ENCODE peak calls at places on chromosomes 11 and 22, in seven cellular contexts. T is Calu3, O is fibroblast of villous mesenchyme, C is fibroblast of the aortic adventitia, K is fibroblast of lung, N is HFFc6, J is WTC11. V is an unnamed sample.

GRCh38 chr11:128328955-128329551 is 258.3 kb downstream of the ETS1 start:
- DNase-seq in T (no peak), O (no peak), C (no peak), K (no peak), N (no peak), J (no peak), V (no peak)

GRCh38 chr11:8671651-8672062 is 10.8 kb downstream of the TRIM66 start:
- DNase-seq in T (no peak), O (peak), C (peak), K (peak), N (no peak), J (no peak), V (no peak)

GRCh38 chr11:2886936-2887335 is 1.4 kb upstream of the CDKN1C start:
- DNase-seq in T (no peak), O (no peak), C (no peak), K (no peak), N (no peak), J (no peak), V (no peak)

GRCh38 chr11:36672815-36673450 is 74.9 kb upstream of the RAG2 start:
- DNase-seq in T (peak), O (peak), C (peak), K (peak), N (peak), J (no peak), V (peak)

GRCh38 chr22:20979940-20980453 is 2.1 kb upstream of the LZTR1 start:
- DNase-seq in T (no peak), O (no peak), C (no peak), K (no peak), N (no peak), J (no peak), V (no peak)

GRCh38 chr11:61541568-61541967 is 33.0 kb downstream of the LRRC10B start:
- DNase-seq in T (no peak), O (peak), C (peak), K (peak), N (peak), J (peak), V (no peak)

GRCh38 chr11:44814881-44815592 is 88.3 kb downstream of the TSPAN18 start:
- DNase-seq in T (no peak), O (peak), C (peak), K (peak), N (no peak), J (no peak), V (no peak)

GRCh38 chr11:123702137-123702536 is 39.3 kb downstream of the ZNF202 start:
- DNase-seq in T (no peak), O (no peak), C (no peak), K (no peak), N (no peak), J (no peak), V (no peak)

GRCh38 chr11:111764621-111765020 is 1.6 kb downstream of the PPP2R1B start:
- DNase-seq in T (no peak), O (peak), C (no peak), K (peak), N (peak), J (no peak), V (no peak)

GRCh38 chr11:73230931-73231330 is 12.8 kb downstream of the P2RY2 start:
- DNase-seq in T (no peak), O (no peak), C (no peak), K (no peak), N (no peak), J (peak), V (no peak)

GRCh38 chr11:118895093-118896039 is 11.7 kb downstream of the CXCR5 start:
- DNase-seq in T (no peak), O (no peak), C (no peak), K (no peak), N (no peak), J (no peak), V (no peak)

GRCh38 chr22:32880906-32881596 is 79.5 kb downstream of the TIMP3 start:
- DNase-seq in T (peak), O (peak), C (peak), K (peak), N (peak), J (no peak), V (peak)

GRCh38 chr11:26993965-26994446 is at the start of gene FIBIN:
- DNase-seq in T (no peak), O (peak), C (peak), K (peak), N (peak), J (peak), V (peak)

GRCh38 chr22:39905686-39906085 is 4.8 kb downstream of the GRAP2 start:
- DNase-seq in T (no peak), O (no peak), C (no peak), K (no peak), N (no peak), J (no peak), V (no peak)

GRCh38 chr11:61080526-61080925 is 21.8 kb upstream of the CD5 start:
- DNase-seq in T (no peak), O (no peak), C (no peak), K (no peak), N (no peak), J (no peak), V (no peak)

GRCh38 chr11:62687508-62688396 is 1.6 kb downstream of the LRRN4CL start:
- DNase-seq in T (no peak), O (no peak), C (no peak), K (no peak), N (no peak), J (peak), V (no peak)

GRCh38 chr11:76661306-76661751 is 9.2 kb downstream of the LRRC32 start:
- DNase-seq in T (no peak), O (no peak), C (no peak), K (no peak), N (no peak), J (no peak), V (no peak)

GRCh38 chr11:15216678-15217077 is 102.0 kb downstream of the INSC start:
- DNase-seq in T (peak), O (no peak), C (no peak), K (no peak), N (no peak), J (peak), V (no peak)

GRCh38 chr22:37627545-37627944 is 11.9 kb upstream of the SH3BP1 start:
- DNase-seq in T (no peak), O (no peak), C (no peak), K (no peak), N (no peak), J (no peak), V (no peak)

GRCh38 chr22:49083607-49084006 is 744.1 kb downstream of the BRD1 start:
- DNase-seq in T (no peak), O (no peak), C (no peak), K (no peak), N (no peak), J (no peak), V (no peak)

GRCh38 chr11:69012092-69013008 is 696 bp downstream of the MRGPRF start:
- DNase-seq in T (no peak), O (peak), C (peak), K (peak), N (peak), J (no peak), V (no peak)

GRCh38 chr11:65491163-65491465 is 7.7 kb upstream of the MALAT1 start:
- DNase-seq in T (no peak), O (peak), C (no peak), K (peak), N (no peak), J (peak), V (no peak)

GRCh38 chr22:33051960-33052839 is 6.0 kb downstream of the SYN3 start:
- DNase-seq in T (no peak), O (no peak), C (no peak), K (no peak), N (no peak), J (no peak), V (no peak)

GRCh38 chr11:47186937-47187681 is 875 bp upstream of the PACSIN3 start:
- DNase-seq in T (peak), O (peak), C (peak), K (peak), N (no peak), J (peak), V (peak)

GRCh38 chr11:44621140-44621681 is 55.7 kb downstream of the CD82 start:
- DNase-seq in T (peak), O (peak), C (peak), K (peak), N (peak), J (peak), V (peak)

GRCh38 chr11:120776683-120777010 is 247.3 kb upstream of the TBCEL start:
- DNase-seq in T (no peak), O (no peak), C (no peak), K (no peak), N (no peak), J (no peak), V (no peak)

GRCh38 chr22:49677495-49677889 is 150.2 kb downstream of the BRD1 start:
- DNase-seq in T (no peak), O (no peak), C (no peak), K (no peak), N (no peak), J (peak), V (no peak)

GRCh38 chr11:34366522-34366921 is 8.7 kb upstream of the ABTB2 start:
- DNase-seq in T (peak), O (no peak), C (peak), K (no peak), N (no peak), J (peak), V (no peak)

GRCh38 chr11:38543311-38543710 is 1945.3 kb upstream of the RAG2 start:
- DNase-seq in T (no peak), O (peak), C (peak), K (peak), N (peak), J (no peak), V (no peak)

GRCh38 chr22:46112405-46112804 is 37.9 kb upstream of the PPARA start:
- DNase-seq in T (no peak), O (no peak), C (no peak), K (no peak), N (no peak), J (no peak), V (no peak)

GRCh38 chr11:111378773-111379499 is at the start of gene POU2AF1:
- DNase-seq in T (no peak), O (no peak), C (peak), K (peak), N (no peak), J (peak), V (no peak)

GRCh38 chr11:105004021-105004420 is 18.9 kb downstream of the CASP5 start:
- DNase-seq in T (no peak), O (peak), C (peak), K (no peak), N (no peak), J (no peak), V (no peak)

GRCh38 chr11:12723410-12724297 is 49.4 kb downstream of the TEAD1 start:
- DNase-seq in T (peak), O (peak), C (peak), K (peak), N (no peak), J (no peak), V (no peak)

GRCh38 chr11:75563978-75564552 is 2.0 kb downstream of the SERPINH1 start:
- DNase-seq in T (no peak), O (peak), C (peak), K (peak), N (peak), J (peak), V (peak)

GRCh38 chr11:19444231-19444630 is 203.5 kb upstream of the E2F8 start:
- DNase-seq in T (no peak), O (peak), C (peak), K (peak), N (no peak), J (no peak), V (no peak)

GRCh38 chr11:125570952-125571351 is 1.7 kb downstream of the EI24 start:
- DNase-seq in T (no peak), O (no peak), C (no peak), K (no peak), N (no peak), J (no peak), V (no peak)

GRCh38 chr11:3609416-3610265 is 32.2 kb downstream of the ART5 start:
- DNase-seq in T (peak), O (peak), C (peak), K (no peak), N (peak), J (no peak), V (peak)

GRCh38 chr22:28542980-28543621 is 136.5 kb downstream of the TTC28 start:
- DNase-seq in T (no peak), O (no peak), C (no peak), K (no peak), N (no peak), J (no peak), V (no peak)
- TF ChIP-seq CTCF in T (no peak), O (no peak), C (no peak), K (no peak), N (no peak), J (no peak), V (no peak)

GRCh38 chr11:64103377-64103985 is 62.4 kb downstream of the MACROD1 start:
- DNase-seq in T (no peak), O (no peak), C (no peak), K (no peak), N (no peak), J (no peak), V (no peak)

GRCh38 chr11:64110465-64111375 is 55.2 kb downstream of the MACROD1 start:
- DNase-seq in T (no peak), O (no peak), C (no peak), K (no peak), N (no peak), J (no peak), V (no peak)

GRCh38 chr11:64102005-64102738 is 63.7 kb downstream of the MACROD1 start:
- DNase-seq in T (no peak), O (no peak), C (no peak), K (no peak), N (no peak), J (no peak), V (no peak)

GRCh38 chr11:64104632-64105031 is 61.3 kb downstream of the MACROD1 start:
- DNase-seq in T (no peak), O (no peak), C (no peak), K (no peak), N (no peak), J (no peak), V (no peak)

DNA sequence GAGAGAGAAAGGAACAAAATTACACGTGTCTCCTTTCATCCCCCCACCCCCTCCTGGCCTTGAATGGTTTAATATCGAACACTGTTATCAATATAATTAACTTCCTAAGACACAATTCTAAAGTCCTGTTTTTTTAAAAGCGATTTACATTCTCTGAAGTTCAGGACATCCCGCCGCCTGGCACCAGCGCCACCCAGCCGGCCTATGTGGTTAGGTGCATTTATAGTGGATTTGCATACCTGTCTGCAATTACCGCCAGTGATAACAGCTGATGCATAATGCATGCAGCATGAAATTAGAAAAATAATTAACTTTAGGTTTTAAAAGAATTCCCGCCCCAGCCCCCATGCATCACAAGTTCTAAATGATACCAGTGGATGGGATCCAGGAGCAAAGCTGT is 58.6 kb downstream of the MACROD1 start:
- DNase-seq in T (no peak), O (no peak), C (no peak), K (no peak), N (no peak), J (no peak), V (no peak)
- TF ChIP-seq CTCF in T (no peak), O (no peak), C (no peak), K (no peak), N (no peak), J (no peak), V (no peak)

GRCh38 chr11:20873054-20873453 is 203.7 kb downstream of the NELL1 start:
- DNase-seq in T (no peak), O (no peak), C (no peak), K (no peak), N (no peak), J (peak), V (peak)
- TF ChIP-seq CTCF in T (no peak), O (no peak), C (no peak), K (no peak), N (no peak), J (peak), V (peak)

DNA sequence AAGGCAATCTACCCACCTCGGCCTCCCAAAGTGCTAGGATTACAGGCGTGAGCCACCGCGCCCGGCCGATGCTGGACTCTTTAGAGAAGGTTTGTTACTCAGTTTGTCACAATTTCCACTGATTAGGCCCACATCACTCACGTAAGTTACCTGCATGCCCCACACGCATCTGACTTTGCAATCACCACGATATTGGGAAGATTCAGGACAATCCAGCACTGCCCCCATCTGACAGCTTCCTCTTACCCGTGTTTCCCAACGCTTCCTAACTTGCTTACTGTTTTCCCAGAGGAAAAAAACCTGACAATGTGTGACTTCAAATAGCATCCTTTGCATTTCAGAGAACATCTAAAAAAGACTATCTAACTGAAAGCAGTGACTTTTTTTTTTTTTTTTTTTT is 21.8 kb upstream of the EIF3M start:
- DNase-seq in T (no peak), O (no peak), C (no peak), K (no peak), N (no peak), J (no peak), V (no peak)
- TF ChIP-seq CTCF in T (no peak), O (no peak), C (no peak), K (no peak), N (no peak), J (no peak), V (no peak)

GRCh38 chr11:132311703-132312102 is 941.3 kb downstream of the NTM start:
- DNase-seq in T (no peak), O (no peak), C (no peak), K (no peak), N (no peak), J (no peak), V (no peak)

GRCh38 chr11:132310390-132311375 is 940.3 kb downstream of the NTM start:
- DNase-seq in T (no peak), O (no peak), C (peak), K (peak), N (no peak), J (no peak), V (no peak)

GRCh38 chr11:132307309-132308020 is 937.0 kb downstream of the NTM start:
- DNase-seq in T (no peak), O (no peak), C (no peak), K (no peak), N (no peak), J (no peak), V (no peak)

GRCh38 chr11:132312161-132312560 is 941.7 kb downstream of the NTM start:
- DNase-seq in T (no peak), O (no peak), C (peak), K (peak), N (peak), J (no peak), V (no peak)

GRCh38 chr11:132312616-132313210 is 942.3 kb downstream of the NTM start:
- DNase-seq in T (no peak), O (peak), C (peak), K (peak), N (peak), J (peak), V (peak)
- TF ChIP-seq CTCF in T (no peak), O (peak), C (peak), K (peak), N (peak), J (peak), V (peak)

V was measured in endothelial cell.